ENCODE peak calls at places on chromosomes 16 and 17, in four cellular contexts. One of them, this sample, is unnamed.

GRCh38 chr17:75146597-75146996 is 7.7 kb downstream of the JPT1 start:
- DNase-seq in K562: no peak
- DNase-seq in WTC11: no peak
- DNase-seq in SK-N-SH: no peak
- DNase-seq in this sample: no peak

GRCh38 chr16:53958481-53958880 is 254.5 kb downstream of the FTO start:
- DNase-seq in K562: no peak
- DNase-seq in WTC11: no peak
- DNase-seq in SK-N-SH: no peak
- DNase-seq in this sample: no peak

GRCh38 chr17:47184671-47185070 is 4.4 kb downstream of the CDC27 start:
- DNase-seq in K562: no peak
- DNase-seq in WTC11: no peak
- DNase-seq in SK-N-SH: peak
- DNase-seq in this sample: no peak

GRCh38 chr17:34582185-34582900 is 3.0 kb downstream of the TMEM132E start:
- DNase-seq in K562: no peak
- DNase-seq in WTC11: peak
- DNase-seq in SK-N-SH: peak
- DNase-seq in this sample: no peak

GRCh38 chr16:57539072-57539796 is 2.9 kb upstream of the CCDC102A start:
- DNase-seq in K562: no peak
- DNase-seq in WTC11: no peak
- DNase-seq in SK-N-SH: no peak
- DNase-seq in this sample: no peak

GRCh38 chr17:64005734-64006167 is 7.6 kb downstream of the PRR29 start:
- DNase-seq in K562: peak
- DNase-seq in WTC11: no peak
- DNase-seq in SK-N-SH: peak
- DNase-seq in this sample: peak

GRCh38 chr17:47204722-47205418 is 4.3 kb upstream of the MYL4 start:
- DNase-seq in K562: peak
- DNase-seq in WTC11: no peak
- DNase-seq in SK-N-SH: no peak
- DNase-seq in this sample: no peak

GRCh38 chr17:81688616-81689015 is 4.8 kb downstream of the HGS start:
- DNase-seq in K562: no peak
- DNase-seq in WTC11: no peak
- DNase-seq in SK-N-SH: no peak
- DNase-seq in this sample: no peak

GRCh38 chr17:76519048-76519614 is 17.9 kb upstream of the RHBDF2 start:
- DNase-seq in K562: no peak
- DNase-seq in WTC11: no peak
- DNase-seq in SK-N-SH: no peak
- DNase-seq in this sample: no peak

GRCh38 chr17:58956997-58957724 is 149.5 kb downstream of the TRIM37 start:
- DNase-seq in K562: no peak
- DNase-seq in WTC11: no peak
- DNase-seq in SK-N-SH: no peak
- DNase-seq in this sample: peak

GRCh38 chr16:87949071-87949744 is 2.0 kb upstream of the BANP start:
- DNase-seq in K562: no peak
- DNase-seq in WTC11: no peak
- DNase-seq in SK-N-SH: no peak
- DNase-seq in this sample: peak

GRCh38 chr17:42194133-42194899 is at the start of gene GHDC:
- DNase-seq in K562: peak
- DNase-seq in WTC11: peak
- DNase-seq in SK-N-SH: peak
- DNase-seq in this sample: peak

GRCh38 chr17:42050360-42051012 is at the start of gene C17orf113:
- DNase-seq in K562: peak
- DNase-seq in WTC11: peak
- DNase-seq in SK-N-SH: peak
- DNase-seq in this sample: peak

GRCh38 chr17:43676471-43676870 is 14.7 kb upstream of the MEOX1 start:
- DNase-seq in K562: no peak
- DNase-seq in WTC11: no peak
- DNase-seq in SK-N-SH: no peak
- DNase-seq in this sample: peak

GRCh38 chr16:79369796-79370195 is 230.7 kb downstream of the MAF start:
- DNase-seq in K562: no peak
- DNase-seq in WTC11: no peak
- DNase-seq in SK-N-SH: no peak
- DNase-seq in this sample: no peak

GRCh38 chr17:62093188-62094155 is 28.4 kb upstream of the MED13 start:
- DNase-seq in K562: peak
- DNase-seq in WTC11: no peak
- DNase-seq in SK-N-SH: peak
- DNase-seq in this sample: peak

GRCh38 chr17:73643012-73643845 is 1.0 kb downstream of the SDK2 start:
- DNase-seq in K562: no peak
- DNase-seq in WTC11: peak
- DNase-seq in SK-N-SH: peak
- DNase-seq in this sample: no peak

GRCh38 chr17:67588326-67588725 is 129.4 kb upstream of the NOL11 start:
- DNase-seq in K562: no peak
- DNase-seq in WTC11: no peak
- DNase-seq in SK-N-SH: no peak
- DNase-seq in this sample: no peak

GRCh38 chr16:8669481-8669880 is 4.9 kb upstream of the ABAT start:
- DNase-seq in K562: no peak
- DNase-seq in WTC11: no peak
- DNase-seq in SK-N-SH: no peak
- DNase-seq in this sample: no peak

GRCh38 chr16:65572156-65572555 is 450.3 kb upstream of the CDH11 start:
- DNase-seq in K562: no peak
- DNase-seq in WTC11: no peak
- DNase-seq in SK-N-SH: no peak
- DNase-seq in this sample: no peak

GRCh38 chr16:85928411-85928820 is 29.5 kb downstream of the IRF8 start:
- DNase-seq in K562: no peak
- DNase-seq in WTC11: no peak
- DNase-seq in SK-N-SH: no peak
- DNase-seq in this sample: no peak

GRCh38 chr17:39922006-39922405 is 3.6 kb upstream of the GSDMB start:
- DNase-seq in K562: no peak
- DNase-seq in WTC11: no peak
- DNase-seq in SK-N-SH: no peak
- DNase-seq in this sample: no peak

GRCh38 chr16:57536306-57537193 is at the start of gene CCDC102A:
- DNase-seq in K562: peak
- DNase-seq in WTC11: peak
- DNase-seq in SK-N-SH: peak
- DNase-seq in this sample: no peak

GRCh38 chr17:4808378-4808767 is 1.4 kb downstream of the PLD2 start:
- DNase-seq in K562: no peak
- DNase-seq in WTC11: no peak
- DNase-seq in SK-N-SH: no peak
- DNase-seq in this sample: no peak

GRCh38 chr16:13291934-13292333 is 390.5 kb downstream of the SHISA9 start:
- DNase-seq in K562: peak
- DNase-seq in WTC11: peak
- DNase-seq in SK-N-SH: no peak
- DNase-seq in this sample: no peak

GRCh38 chr16:58503863-58504688 is 4.1 kb downstream of the NDRG4 start:
- DNase-seq in K562: no peak
- DNase-seq in WTC11: no peak
- DNase-seq in SK-N-SH: no peak
- DNase-seq in this sample: no peak

GRCh38 chr17:42198897-42199296 is 4.6 kb upstream of the GHDC start:
- DNase-seq in K562: no peak
- DNase-seq in WTC11: no peak
- DNase-seq in SK-N-SH: no peak
- DNase-seq in this sample: no peak

GRCh38 chr16:57314161-57314785 is 29.8 kb upstream of the PLLP start:
- DNase-seq in K562: no peak
- DNase-seq in WTC11: no peak
- DNase-seq in SK-N-SH: no peak
- DNase-seq in this sample: no peak

GRCh38 chr16:1564325-1564724 is 30.9 kb downstream of the TMEM204 start:
- DNase-seq in K562: peak
- DNase-seq in WTC11: no peak
- DNase-seq in SK-N-SH: peak
- DNase-seq in this sample: no peak

GRCh38 chr17:75404223-75404738 is 1.2 kb downstream of the GRB2 start:
- DNase-seq in K562: peak
- DNase-seq in WTC11: peak
- DNase-seq in SK-N-SH: peak
- DNase-seq in this sample: peak

GRCh38 chr17:75736173-75736835 is 15.0 kb downstream of the ITGB4 start:
- DNase-seq in K562: no peak
- DNase-seq in WTC11: no peak
- DNase-seq in SK-N-SH: no peak
- DNase-seq in this sample: no peak

GRCh38 chr17:6286239-6286638 is 148.7 kb downstream of the AIPL1 start:
- DNase-seq in K562: peak
- DNase-seq in WTC11: peak
- DNase-seq in SK-N-SH: no peak
- DNase-seq in this sample: peak

GRCh38 chr17:39695089-39695474 is 4.8 kb upstream of the ERBB2 start:
- DNase-seq in K562: no peak
- DNase-seq in WTC11: no peak
- DNase-seq in SK-N-SH: no peak
- DNase-seq in this sample: no peak

GRCh38 chr16:47787695-47788094 is 326.6 kb downstream of the PHKB start:
- DNase-seq in K562: peak
- DNase-seq in WTC11: peak
- DNase-seq in SK-N-SH: no peak
- DNase-seq in this sample: no peak

DNA sequence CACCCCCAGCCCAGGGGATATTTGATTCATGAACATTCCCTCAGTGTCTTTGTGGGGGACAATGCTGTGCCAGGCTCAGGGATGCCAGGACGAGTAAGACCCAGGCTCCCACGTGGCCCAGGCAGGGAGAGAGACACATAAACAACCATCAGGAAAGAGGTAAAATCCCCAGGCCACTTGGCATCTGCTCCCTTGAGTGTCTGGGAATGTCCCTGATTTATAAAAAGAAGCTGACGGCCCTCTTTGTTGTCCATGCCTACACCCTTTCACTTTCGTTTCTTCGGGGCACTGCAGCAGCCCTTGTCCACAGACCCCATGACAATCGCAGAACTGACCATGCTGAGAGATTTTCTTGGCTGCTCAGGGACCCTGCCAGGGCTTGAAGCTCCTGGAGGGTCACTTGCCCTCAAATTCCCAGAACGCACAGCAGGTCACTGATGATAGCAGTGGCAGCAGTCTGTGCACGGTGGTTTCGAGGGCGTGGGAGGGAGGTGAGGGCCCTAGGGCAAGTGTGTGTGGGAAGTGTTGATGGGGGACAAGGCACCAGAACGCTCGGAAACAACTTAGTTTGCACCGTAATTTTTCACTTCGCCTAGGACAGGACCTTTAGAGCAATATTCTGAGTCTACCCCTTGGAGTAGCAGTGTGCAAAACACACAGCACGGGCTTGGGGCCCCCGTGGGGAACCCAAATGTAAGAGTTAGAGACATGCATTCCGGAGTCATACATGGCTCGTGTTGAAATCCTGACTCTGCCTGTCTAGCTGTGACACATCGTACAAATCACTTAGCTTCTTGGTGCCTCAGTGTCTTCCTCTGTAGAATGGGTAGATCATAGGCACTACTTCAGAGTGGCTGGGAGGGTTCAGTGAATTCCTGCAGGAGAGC is 4.7 kb downstream of the NOD2 start:
- DNase-seq in K562: no peak
- DNase-seq in WTC11: no peak
- DNase-seq in SK-N-SH: no peak
- DNase-seq in this sample: no peak
- TF ChIP-seq FOXJ3 in K562: no peak
- TF ChIP-seq FOXJ3 in WTC11: no peak
- TF ChIP-seq FOXJ3 in SK-N-SH: no peak
- TF ChIP-seq FOXJ3 in this sample: no peak

DNA sequence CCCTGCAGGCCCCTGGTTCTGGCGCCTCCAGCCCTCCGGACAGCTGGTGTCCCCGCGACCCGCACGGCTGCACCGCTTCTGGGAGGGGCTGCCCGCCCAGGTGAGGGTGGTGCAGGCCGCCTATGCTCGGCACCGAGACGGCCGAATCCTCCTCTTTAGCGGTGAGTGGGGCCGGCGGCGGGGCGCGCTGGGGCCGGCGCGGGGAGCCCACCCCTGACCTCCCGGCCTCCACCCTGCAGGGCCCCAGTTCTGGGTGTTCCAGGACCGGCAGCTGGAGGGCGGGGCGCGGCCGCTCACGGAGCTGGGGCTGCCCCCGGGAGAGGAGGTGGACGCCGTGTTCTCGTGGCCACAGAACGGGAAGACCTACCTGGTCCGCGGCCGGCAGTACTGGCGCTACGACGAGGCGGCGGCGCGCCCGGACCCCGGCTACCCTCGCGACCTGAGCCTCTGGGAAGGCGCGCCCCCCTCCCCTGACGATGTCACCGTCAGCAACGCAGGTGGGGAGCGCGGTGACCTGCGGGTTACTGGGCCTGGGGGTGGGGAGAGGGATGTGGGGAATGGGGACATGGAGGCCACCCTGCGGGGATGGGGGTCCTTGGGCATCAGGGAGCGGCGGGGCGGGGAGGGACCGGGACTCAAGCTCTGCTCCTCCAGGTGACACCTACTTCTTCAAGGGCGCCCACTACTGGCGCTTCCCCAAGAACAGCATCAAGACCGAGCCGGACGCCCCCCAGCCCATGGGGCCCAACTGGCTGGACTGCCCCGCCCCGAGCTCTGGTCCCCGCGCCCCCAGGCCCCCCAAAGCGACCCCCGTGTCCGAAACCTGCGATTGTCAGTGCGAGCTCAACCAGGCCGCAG is 7.0 kb upstream of the IL32 start:
- DNase-seq in K562: peak
- DNase-seq in WTC11: peak
- DNase-seq in SK-N-SH: peak
- DNase-seq in this sample: peak
- TF ChIP-seq FOXJ3 in K562: no peak
- TF ChIP-seq FOXJ3 in WTC11: no peak
- TF ChIP-seq FOXJ3 in SK-N-SH: no peak
- TF ChIP-seq FOXJ3 in this sample: no peak

DNA sequence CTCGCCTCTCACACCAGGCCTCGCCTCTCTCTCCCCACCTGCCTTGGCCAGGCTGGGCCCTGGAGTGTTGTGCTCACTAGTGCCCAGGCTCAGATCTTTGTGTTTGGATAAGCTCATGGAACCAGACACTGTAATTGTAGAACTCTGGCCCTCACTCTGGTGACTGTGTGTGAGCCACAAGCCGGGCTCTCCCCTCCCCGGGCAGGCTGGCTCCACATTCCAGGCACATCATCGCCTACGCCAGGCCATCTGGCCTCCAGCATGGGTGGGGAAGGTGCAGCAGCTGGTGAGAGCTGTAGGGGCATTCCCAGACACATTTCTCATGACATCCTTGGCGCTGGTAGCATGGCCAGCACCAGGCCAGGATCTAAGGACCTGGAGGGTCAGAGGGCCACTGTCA is 202.3 kb downstream of the RAB11FIP4 start:
- DNase-seq in K562: no peak
- DNase-seq in WTC11: no peak
- DNase-seq in SK-N-SH: no peak
- DNase-seq in this sample: no peak
- TF ChIP-seq FOXJ3 in K562: no peak
- TF ChIP-seq FOXJ3 in WTC11: no peak
- TF ChIP-seq FOXJ3 in SK-N-SH: no peak
- TF ChIP-seq FOXJ3 in this sample: no peak

GRCh38 chr17:57090560-57091185 is 5.6 kb downstream of the AKAP1 start:
- DNase-seq in K562: no peak
- DNase-seq in WTC11: no peak
- DNase-seq in SK-N-SH: no peak
- DNase-seq in this sample: no peak
- TF ChIP-seq FOXJ3 in K562: no peak
- TF ChIP-seq FOXJ3 in WTC11: no peak
- TF ChIP-seq FOXJ3 in SK-N-SH: no peak
- TF ChIP-seq FOXJ3 in this sample: no peak